ENCODE peak calls at places on chromosomes 2 and 18, in five cellular contexts. Z is suprapubic skin; B is GM23338; N is CD8-positive, alpha-beta T cell; P is BJ. L is an unnamed sample.

GRCh38 chr2:151777487-151777886 is 43.2 kb upstream of the NEB start:
- DNase-seq in Z (no peak), B (peak; percentile 14), N (no peak), P (no peak), L (no peak)

GRCh38 chr2:168559187-168559586 is 103.1 kb downstream of the CERS6 start:
- DNase-seq in Z (no peak), B (no peak), N (no peak), P (no peak), L (no peak)

GRCh38 chr2:205245652-205246051 is 436.6 kb upstream of the NRP2 start:
- DNase-seq in Z (no peak), B (no peak), N (no peak), P (peak; percentile 35), L (no peak)

GRCh38 chr18:8260319-8260718 is 348.9 kb upstream of the RAB12 start:
- DNase-seq in Z (no peak), B (peak; percentile 23), N (no peak), P (no peak), L (no peak)

GRCh38 chr2:56444339-56444738 is 260.5 kb downstream of the CCDC85A start:
- DNase-seq in Z (no peak), B (no peak), N (no peak), P (no peak), L (no peak)

GRCh38 chr2:3429068-3429610 is 49.6 kb downstream of the TRAPPC12 start:
- DNase-seq in Z (no peak), B (no peak), N (no peak), P (no peak), L (no peak)

GRCh38 chr18:501406-501714 is 859 bp upstream of the COLEC12 start:
- DNase-seq in Z (no peak), B (peak; percentile 56), N (no peak), P (no peak), L (no peak)

GRCh38 chr2:210917465-210917864 is 361.1 kb downstream of the CPS1 start:
- DNase-seq in Z (no peak), B (peak; percentile 17), N (no peak), P (no peak), L (no peak)

GRCh38 chr18:58505181-58505580 is 123.7 kb downstream of the ALPK2 start:
- DNase-seq in Z (no peak), B (no peak), N (peak; percentile 29), P (no peak), L (no peak)

GRCh38 chr2:192017844-192018243 is 171.0 kb upstream of the CAVIN2 start:
- DNase-seq in Z (no peak), B (no peak), N (no peak), P (no peak), L (no peak)

GRCh38 chr18:1458547-1458946 is 553.9 kb downstream of the ADCYAP1 start:
- DNase-seq in Z (no peak), B (no peak), N (no peak), P (no peak), L (no peak)

GRCh38 chr2:225431387-225431786 is 31.9 kb downstream of the NYAP2 start:
- DNase-seq in Z (no peak), B (no peak), N (no peak), P (no peak), L (no peak)

GRCh38 chr2:84873350-84873749 is 7.5 kb downstream of the TRABD2A start:
- DNase-seq in Z (no peak), B (no peak), N (no peak), P (no peak), L (no peak)

GRCh38 chr18:37299471-37300304 is 265.9 kb downstream of the CELF4 start:
- DNase-seq in Z (peak; percentile 80), B (peak; percentile 27), N (no peak), P (peak; percentile 71), L (no peak)

GRCh38 chr2:46866770-46867246 is 48.8 kb downstream of the MCFD2 start:
- DNase-seq in Z (no peak), B (no peak), N (no peak), P (no peak), L (no peak)

GRCh38 chr2:133477614-133477990 is 90.7 kb downstream of the NCKAP5 start:
- DNase-seq in Z (no peak), B (no peak), N (no peak), P (no peak), L (no peak)

GRCh38 chr2:239316562-239317465 is 84.0 kb downstream of the HDAC4 start:
- DNase-seq in Z (peak; percentile 75), B (no peak), N (no peak), P (no peak), L (no peak)

GRCh38 chr2:49306925-49307324 is 152.6 kb upstream of the FSHR start:
- DNase-seq in Z (no peak), B (no peak), N (no peak), P (no peak), L (no peak)

GRCh38 chr2:9003616-9004337 is at the start of gene MBOAT2:
- DNase-seq in Z (peak; percentile 85), B (peak; percentile 96), N (peak; percentile 73), P (peak; percentile 23), L (peak; percentile 73)
- TF ChIP-seq CTCF in Z (no peak), B (no peak), N (no peak), P (no peak), L (no peak)

DNA sequence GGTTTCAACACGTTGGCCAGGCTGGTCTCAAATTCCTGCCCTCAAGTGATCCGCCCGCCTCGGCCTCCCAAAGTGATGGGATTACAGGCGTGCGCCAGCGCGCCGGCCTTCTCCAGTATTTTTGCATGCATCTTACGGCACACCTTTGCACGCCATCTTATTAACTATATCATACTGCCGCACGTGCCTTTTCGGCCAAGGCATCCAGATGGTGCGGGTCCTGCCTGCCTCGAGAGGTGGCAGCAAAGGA is 759 bp upstream of the ING5 start:
- DNase-seq in Z (no peak), B (no peak), N (no peak), P (peak; percentile 8), L (no peak)
- TF ChIP-seq CTCF in Z (peak; percentile 46), B (peak; percentile 55), N (peak; percentile 63), P (peak; percentile 52), L (peak; percentile 33)

DNA sequence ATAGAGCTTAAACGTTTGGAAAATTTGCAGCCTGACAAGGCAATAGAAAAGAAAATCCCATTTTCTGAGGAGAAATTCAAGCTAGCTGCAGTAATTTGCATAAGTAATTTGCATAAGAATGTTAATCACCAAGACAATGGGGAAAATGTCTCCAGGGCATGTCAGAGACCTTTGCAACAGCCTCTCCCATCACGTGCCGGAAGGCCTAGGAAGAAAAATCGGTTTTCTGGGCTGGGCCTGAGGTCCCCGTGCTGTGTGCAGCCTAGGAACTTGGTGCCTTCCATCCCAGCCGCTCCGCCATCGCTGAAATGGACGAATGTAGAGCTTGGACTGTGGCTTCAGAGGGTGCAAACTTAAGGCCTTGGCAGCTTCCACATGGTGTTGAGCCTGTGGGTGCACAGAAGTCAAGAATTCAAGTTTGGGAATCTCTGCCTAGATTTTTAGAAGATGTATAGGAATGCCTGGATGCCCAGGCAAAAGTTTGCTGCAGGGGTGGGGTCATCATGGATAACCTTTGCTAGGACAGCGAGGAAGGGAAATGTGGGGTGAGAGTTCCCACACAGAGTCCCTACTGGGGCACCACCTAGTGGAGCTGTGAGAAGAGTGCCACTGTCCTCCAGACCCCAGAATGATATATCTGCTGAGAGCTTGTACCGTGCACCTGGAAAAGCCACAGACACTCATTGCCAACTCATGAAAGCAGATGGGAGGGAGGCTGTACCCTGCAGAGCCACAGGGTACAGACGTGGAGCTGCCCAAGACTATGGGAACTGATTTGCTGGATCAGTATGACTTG is 164.6 kb downstream of the GULP1 start:
- DNase-seq in Z (no peak), B (peak; percentile 91), N (no peak), P (no peak), L (no peak)
- TF ChIP-seq CTCF in Z (no peak), B (peak; percentile 63), N (no peak), P (no peak), L (no peak)

DNA sequence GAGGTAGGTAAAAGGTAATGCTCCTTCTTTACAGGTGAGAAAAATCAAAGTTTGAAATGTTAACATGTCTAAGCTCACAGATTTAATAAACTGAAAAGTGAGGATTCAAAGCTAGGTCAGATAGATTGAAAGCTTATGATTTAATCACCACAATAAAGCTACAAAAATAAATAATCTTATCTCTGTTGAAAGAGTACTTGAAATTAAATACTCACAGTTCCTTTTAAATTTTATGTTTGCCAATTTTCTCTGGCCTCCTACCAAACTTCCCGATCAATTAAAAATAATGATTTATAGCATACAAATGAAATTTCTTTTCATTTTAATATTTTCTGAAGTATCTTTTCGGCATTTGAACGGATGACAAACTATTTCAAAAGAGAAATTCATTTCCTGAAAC is 77.3 kb downstream of the GAREM1 start:
- DNase-seq in Z (no peak), B (no peak), N (no peak), P (no peak), L (no peak)
- TF ChIP-seq CTCF in Z (no peak), B (no peak), N (no peak), P (no peak), L (no peak)

GRCh38 chr2:113992090-113992489 is 102.2 kb downstream of the ACTR3 start:
- DNase-seq in Z (no peak), B (no peak), N (no peak), P (no peak), L (no peak)

GRCh38 chr2:114001936-114002335 is 112.0 kb downstream of the ACTR3 start:
- DNase-seq in Z (no peak), B (no peak), N (no peak), P (no peak), L (no peak)

GRCh38 chr2:114001152-114001551 is 111.3 kb downstream of the ACTR3 start:
- DNase-seq in Z (no peak), B (no peak), N (no peak), P (no peak), L (no peak)

DNA sequence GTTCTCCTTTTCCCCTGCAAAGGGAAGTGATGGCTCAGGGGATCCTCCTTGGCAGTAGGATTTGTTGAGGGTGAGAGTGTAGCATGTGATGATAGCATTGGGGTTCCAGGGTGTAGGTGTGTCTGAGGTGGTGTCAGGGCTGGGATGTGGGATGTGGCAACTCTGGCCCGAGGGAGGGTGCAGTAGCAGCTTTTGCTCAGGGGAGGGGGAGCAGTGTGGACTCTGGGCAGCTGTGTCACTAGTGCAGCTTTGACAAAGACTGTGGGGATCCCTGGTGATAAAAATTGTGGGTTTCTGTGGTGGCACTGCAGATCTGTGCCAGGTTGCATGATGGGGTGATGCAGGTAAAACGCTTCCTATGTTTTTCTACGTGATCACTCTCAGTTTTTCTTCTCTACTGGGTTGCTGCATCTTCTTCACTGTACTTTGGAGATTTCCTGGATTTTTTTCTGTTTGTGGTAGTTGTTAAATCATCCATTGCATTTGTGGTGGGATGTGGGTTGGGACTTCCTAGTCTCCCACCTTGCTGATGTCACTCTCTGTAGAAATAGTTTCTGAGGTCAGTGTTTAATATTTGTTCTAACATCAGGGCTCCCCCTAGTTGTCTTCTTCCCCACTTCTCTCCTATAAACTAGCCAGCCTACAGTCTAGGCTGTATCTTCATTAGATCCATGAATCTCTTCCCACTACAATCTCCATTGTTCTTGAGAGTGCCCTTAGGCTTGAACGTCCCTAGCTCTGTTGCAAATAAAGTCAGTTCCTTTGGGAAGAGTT is 107.1 kb downstream of the ACTR3 start:
- DNase-seq in Z (no peak), B (no peak), N (no peak), P (no peak), L (no peak)
- TF ChIP-seq CTCF in Z (no peak), B (no peak), N (no peak), P (peak; percentile 6), L (no peak)

DNA sequence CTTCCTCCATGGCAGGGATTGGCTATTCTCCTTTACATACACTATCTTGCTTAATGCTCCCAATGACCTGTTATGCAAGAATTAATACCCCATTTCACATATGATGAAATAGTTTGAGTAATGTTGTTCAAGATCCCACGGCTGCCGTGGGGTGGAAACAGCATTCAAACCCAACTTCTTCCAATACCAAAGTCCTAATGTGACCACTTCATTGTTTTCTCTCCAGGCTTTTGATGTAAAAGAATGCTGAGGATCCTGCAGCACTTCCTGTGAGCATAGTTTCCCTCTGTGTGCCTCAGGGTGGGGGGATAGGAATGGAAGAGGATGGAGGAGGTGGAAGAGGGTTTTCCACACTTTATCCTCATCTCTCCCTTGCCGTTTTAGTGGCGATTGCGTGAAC is 199.4 kb downstream of the IRS1 start:
- DNase-seq in Z (no peak), B (peak; percentile 55), N (no peak), P (no peak), L (no peak)
- TF ChIP-seq CTCF in Z (no peak), B (no peak), N (no peak), P (no peak), L (no peak)

L was measured in D721Med.